ENCODE peak calls at places on chromosomes 7 and 10, in ten cellular contexts. One of them, this sample, is unnamed.

GRCh38 chr10:122509323-122509722 is 48.0 kb downstream of the HTRA1 start:
- DNase-seq in H4: no peak
- DNase-seq in pulmonary artery endothelial cell: no peak
- DNase-seq in activated CD8-positive, alpha-beta memory T cell treated with anti-CD3 and anti-CD28 coated beads for 4 hours: no peak
- DNase-seq in endodermal cell: no peak
- DNase-seq in CD8-positive, alpha-beta memory T cell: no peak
- DNase-seq in posterior cingulate gyrus: no peak
- DNase-seq in activated CD4-positive, alpha-beta T cell treated with anti-CD3 and anti-CD28 coated beads for 48 hours: no peak
- DNase-seq in cardiac fibroblast: no peak
- DNase-seq in epithelial cell of prostate: no peak
- DNase-seq in this sample: no peak

GRCh38 chr7:94266278-94266677 is 128.4 kb upstream of the COL1A2 start:
- DNase-seq in pulmonary artery endothelial cell: no peak
- DNase-seq in epithelial cell of prostate: no peak
- DNase-seq in posterior cingulate gyrus: no peak
- DNase-seq in endodermal cell: no peak
- DNase-seq in activated CD8-positive, alpha-beta memory T cell treated with anti-CD3 and anti-CD28 coated beads for 4 hours: no peak
- DNase-seq in CD8-positive, alpha-beta memory T cell: no peak
- DNase-seq in H4: peak
- DNase-seq in cardiac fibroblast: peak
- DNase-seq in activated CD4-positive, alpha-beta T cell treated with anti-CD3 and anti-CD28 coated beads for 48 hours: no peak
- DNase-seq in this sample: no peak

GRCh38 chr7:36633377-36633776 is 90.9 kb downstream of the AOAH start:
- DNase-seq in cardiac fibroblast: no peak
- DNase-seq in H4: no peak
- DNase-seq in epithelial cell of prostate: no peak
- DNase-seq in endodermal cell: peak
- DNase-seq in CD8-positive, alpha-beta memory T cell: no peak
- DNase-seq in activated CD4-positive, alpha-beta T cell treated with anti-CD3 and anti-CD28 coated beads for 48 hours: no peak
- DNase-seq in pulmonary artery endothelial cell: no peak
- DNase-seq in activated CD8-positive, alpha-beta memory T cell treated with anti-CD3 and anti-CD28 coated beads for 4 hours: no peak
- DNase-seq in posterior cingulate gyrus: no peak
- DNase-seq in this sample: no peak

GRCh38 chr7:71739520-71740195 is 607.7 kb downstream of the GALNT17 start:
- DNase-seq in endodermal cell: no peak
- DNase-seq in CD8-positive, alpha-beta memory T cell: no peak
- DNase-seq in H4: no peak
- DNase-seq in pulmonary artery endothelial cell: no peak
- DNase-seq in activated CD4-positive, alpha-beta T cell treated with anti-CD3 and anti-CD28 coated beads for 48 hours: no peak
- DNase-seq in cardiac fibroblast: no peak
- DNase-seq in epithelial cell of prostate: no peak
- DNase-seq in activated CD8-positive, alpha-beta memory T cell treated with anti-CD3 and anti-CD28 coated beads for 4 hours: no peak
- DNase-seq in posterior cingulate gyrus: no peak
- DNase-seq in this sample: no peak

GRCh38 chr10:114917927-114918672 is 19.9 kb upstream of the TRUB1 start:
- DNase-seq in pulmonary artery endothelial cell: no peak
- DNase-seq in epithelial cell of prostate: peak
- DNase-seq in cardiac fibroblast: no peak
- DNase-seq in CD8-positive, alpha-beta memory T cell: no peak
- DNase-seq in activated CD8-positive, alpha-beta memory T cell treated with anti-CD3 and anti-CD28 coated beads for 4 hours: no peak
- DNase-seq in endodermal cell: peak
- DNase-seq in H4: peak
- DNase-seq in posterior cingulate gyrus: no peak
- DNase-seq in activated CD4-positive, alpha-beta T cell treated with anti-CD3 and anti-CD28 coated beads for 48 hours: no peak
- DNase-seq in this sample: no peak

GRCh38 chr10:44576715-44577191 is 191.9 kb upstream of the CXCL12 start:
- DNase-seq in posterior cingulate gyrus: no peak
- DNase-seq in cardiac fibroblast: peak
- DNase-seq in epithelial cell of prostate: no peak
- DNase-seq in endodermal cell: peak
- DNase-seq in activated CD8-positive, alpha-beta memory T cell treated with anti-CD3 and anti-CD28 coated beads for 4 hours: no peak
- DNase-seq in CD8-positive, alpha-beta memory T cell: no peak
- DNase-seq in H4: no peak
- DNase-seq in pulmonary artery endothelial cell: no peak
- DNase-seq in activated CD4-positive, alpha-beta T cell treated with anti-CD3 and anti-CD28 coated beads for 48 hours: no peak
- DNase-seq in this sample: no peak

GRCh38 chr10:46525177-46525823 is 31.2 kb downstream of the GPRIN2 start:
- DNase-seq in epithelial cell of prostate: no peak
- DNase-seq in cardiac fibroblast: peak
- DNase-seq in posterior cingulate gyrus: no peak
- DNase-seq in CD8-positive, alpha-beta memory T cell: no peak
- DNase-seq in H4: peak
- DNase-seq in activated CD8-positive, alpha-beta memory T cell treated with anti-CD3 and anti-CD28 coated beads for 4 hours: no peak
- DNase-seq in endodermal cell: peak
- DNase-seq in pulmonary artery endothelial cell: no peak
- DNase-seq in activated CD4-positive, alpha-beta T cell treated with anti-CD3 and anti-CD28 coated beads for 48 hours: peak
- DNase-seq in this sample: no peak

GRCh38 chr10:78964274-78964951 is 104.4 kb upstream of the ZMIZ1 start:
- DNase-seq in CD8-positive, alpha-beta memory T cell: no peak
- DNase-seq in posterior cingulate gyrus: no peak
- DNase-seq in activated CD8-positive, alpha-beta memory T cell treated with anti-CD3 and anti-CD28 coated beads for 4 hours: no peak
- DNase-seq in epithelial cell of prostate: no peak
- DNase-seq in cardiac fibroblast: no peak
- DNase-seq in activated CD4-positive, alpha-beta T cell treated with anti-CD3 and anti-CD28 coated beads for 48 hours: no peak
- DNase-seq in pulmonary artery endothelial cell: no peak
- DNase-seq in H4: peak
- DNase-seq in endodermal cell: no peak
- DNase-seq in this sample: no peak

GRCh38 chr10:112720178-112720577 is 229.9 kb upstream of the TCF7L2 start:
- DNase-seq in activated CD4-positive, alpha-beta T cell treated with anti-CD3 and anti-CD28 coated beads for 48 hours: no peak
- DNase-seq in posterior cingulate gyrus: no peak
- DNase-seq in activated CD8-positive, alpha-beta memory T cell treated with anti-CD3 and anti-CD28 coated beads for 4 hours: no peak
- DNase-seq in H4: no peak
- DNase-seq in cardiac fibroblast: no peak
- DNase-seq in CD8-positive, alpha-beta memory T cell: no peak
- DNase-seq in pulmonary artery endothelial cell: no peak
- DNase-seq in epithelial cell of prostate: no peak
- DNase-seq in endodermal cell: no peak
- DNase-seq in this sample: no peak

GRCh38 chr7:22251906-22252495 is 105.0 kb downstream of the RAPGEF5 start:
- DNase-seq in pulmonary artery endothelial cell: no peak
- DNase-seq in posterior cingulate gyrus: no peak
- DNase-seq in activated CD8-positive, alpha-beta memory T cell treated with anti-CD3 and anti-CD28 coated beads for 4 hours: no peak
- DNase-seq in activated CD4-positive, alpha-beta T cell treated with anti-CD3 and anti-CD28 coated beads for 48 hours: no peak
- DNase-seq in H4: no peak
- DNase-seq in cardiac fibroblast: no peak
- DNase-seq in endodermal cell: no peak
- DNase-seq in epithelial cell of prostate: no peak
- DNase-seq in CD8-positive, alpha-beta memory T cell: no peak
- DNase-seq in this sample: no peak

GRCh38 chr10:127406018-127406550 is 143.0 kb upstream of the NPS start:
- DNase-seq in cardiac fibroblast: no peak
- DNase-seq in epithelial cell of prostate: no peak
- DNase-seq in endodermal cell: no peak
- DNase-seq in activated CD8-positive, alpha-beta memory T cell treated with anti-CD3 and anti-CD28 coated beads for 4 hours: no peak
- DNase-seq in posterior cingulate gyrus: no peak
- DNase-seq in activated CD4-positive, alpha-beta T cell treated with anti-CD3 and anti-CD28 coated beads for 48 hours: no peak
- DNase-seq in H4: no peak
- DNase-seq in CD8-positive, alpha-beta memory T cell: no peak
- DNase-seq in pulmonary artery endothelial cell: no peak
- DNase-seq in this sample: no peak

GRCh38 chr10:672992-673391 is 16.5 kb downstream of the DIP2C start:
- DNase-seq in cardiac fibroblast: no peak
- DNase-seq in activated CD4-positive, alpha-beta T cell treated with anti-CD3 and anti-CD28 coated beads for 48 hours: no peak
- DNase-seq in CD8-positive, alpha-beta memory T cell: no peak
- DNase-seq in endodermal cell: peak
- DNase-seq in pulmonary artery endothelial cell: no peak
- DNase-seq in activated CD8-positive, alpha-beta memory T cell treated with anti-CD3 and anti-CD28 coated beads for 4 hours: no peak
- DNase-seq in H4: no peak
- DNase-seq in posterior cingulate gyrus: no peak
- DNase-seq in epithelial cell of prostate: no peak
- DNase-seq in this sample: no peak

This sample was measured in hypothalamus.